ENCODE peak calls at places on chromosome 1, in seven cellular contexts. U, H, Q, N, V, I and J are unnamed samples.

GRCh38 chr1:202815120-202815519 is 4.4 kb downstream of the PCAT6 start:
- DNase-seq in N (no peak), I (no peak), V (no peak), U (no peak), Q (no peak), H (no peak), J (no peak)

GRCh38 chr1:55702064-55702463 is 486.9 kb upstream of the USP24 start:
- DNase-seq in N (no peak), Q (no peak), V (no peak), U (peak; percentile 65), I (no peak), H (no peak), J (no peak)

GRCh38 chr1:25996966-25997758 is 701 bp downstream of the PAFAH2 start:
- DNase-seq in N (no peak), V (no peak), H (peak; percentile 15), Q (peak; percentile 70), U (peak; percentile 84), I (no peak), J (no peak)

GRCh38 chr1:228830954-228831481 is 95.7 kb downstream of the RHOU start:
- DNase-seq in N (peak; percentile 79), H (peak; percentile 46), I (no peak), Q (no peak), V (no peak), U (peak; percentile 64), J (peak; percentile 69)

GRCh38 chr1:93814795-93815737 is 63.9 kb downstream of the DNTTIP2 start:
- DNase-seq in H (no peak), I (no peak), U (peak; percentile 41), N (peak; percentile 71), Q (no peak), V (no peak), J (no peak)

GRCh38 chr1:201648066-201648910 is 109.4 kb downstream of the NAV1 start:
- DNase-seq in Q (peak; percentile 27), N (peak; percentile 55), I (peak; percentile 80), V (no peak), H (no peak), U (peak; percentile 68), J (no peak)

GRCh38 chr1:171740987-171741871 is 636 bp downstream of the VAMP4 start:
- DNase-seq in I (peak; percentile 53), N (peak; percentile 9), Q (peak; percentile 42), V (no peak), H (peak; percentile 30), U (peak; percentile 44), J (no peak)

GRCh38 chr1:79797487-79797886 is 791.0 kb upstream of the ADGRL4 start:
- DNase-seq in I (no peak), H (no peak), U (no peak), Q (no peak), N (no peak), V (no peak), J (no peak)

GRCh38 chr1:204085876-204086275 is 13.0 kb downstream of the SOX13 start:
- DNase-seq in Q (no peak), I (no peak), V (no peak), U (no peak), N (no peak), H (no peak), J (no peak)

GRCh38 chr1:204081791-204082513 is 9.0 kb downstream of the SOX13 start:
- DNase-seq in N (no peak), Q (no peak), V (no peak), H (no peak), I (no peak), U (no peak), J (no peak)

GRCh38 chr1:204087181-204087892 is 14.4 kb downstream of the SOX13 start:
- DNase-seq in V (no peak), H (no peak), N (no peak), I (no peak), Q (no peak), U (no peak), J (no peak)

GRCh38 chr1:204083491-204083890 is 10.6 kb downstream of the SOX13 start:
- DNase-seq in I (no peak), V (no peak), Q (no peak), H (no peak), U (no peak), N (no peak), J (no peak)

DNA sequence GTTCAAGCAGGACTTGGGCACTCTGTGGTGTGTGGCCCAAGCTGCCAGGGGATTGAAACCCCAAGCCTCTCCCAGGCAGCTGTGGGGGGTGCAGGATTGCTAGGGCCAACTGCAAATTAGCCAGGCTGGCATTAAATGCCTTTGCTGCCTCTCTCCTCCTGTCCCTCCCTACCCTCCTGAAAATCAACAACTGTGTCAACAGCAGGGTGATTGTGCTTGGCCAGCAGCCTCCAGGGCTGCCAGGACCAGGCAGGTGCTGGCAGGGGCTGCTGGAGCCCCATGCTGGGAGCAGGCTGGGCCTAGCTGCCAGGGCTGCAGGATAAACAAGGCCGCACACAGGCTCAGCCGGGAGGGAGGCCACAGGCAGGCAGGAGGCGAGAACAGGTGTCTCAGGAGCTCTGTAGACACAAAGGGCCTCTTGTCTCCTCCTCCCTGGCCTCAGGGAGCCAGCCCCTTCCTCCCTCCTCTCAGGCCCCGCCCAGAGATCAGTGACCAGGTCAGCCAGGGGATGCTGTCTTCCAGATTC is 11.4 kb downstream of the SOX13 start:
- DNase-seq in N (no peak), V (no peak), H (no peak), Q (peak; percentile 47), U (no peak), I (no peak), J (no peak)
- H3K4me3 ChIP-seq in N (no peak overlapping the region), V (no peak overlapping the region), H (no peak overlapping the region), Q (no peak overlapping the region), U (no peak overlapping the region), I (no peak overlapping the region), J (no peak overlapping the region)

DNA sequence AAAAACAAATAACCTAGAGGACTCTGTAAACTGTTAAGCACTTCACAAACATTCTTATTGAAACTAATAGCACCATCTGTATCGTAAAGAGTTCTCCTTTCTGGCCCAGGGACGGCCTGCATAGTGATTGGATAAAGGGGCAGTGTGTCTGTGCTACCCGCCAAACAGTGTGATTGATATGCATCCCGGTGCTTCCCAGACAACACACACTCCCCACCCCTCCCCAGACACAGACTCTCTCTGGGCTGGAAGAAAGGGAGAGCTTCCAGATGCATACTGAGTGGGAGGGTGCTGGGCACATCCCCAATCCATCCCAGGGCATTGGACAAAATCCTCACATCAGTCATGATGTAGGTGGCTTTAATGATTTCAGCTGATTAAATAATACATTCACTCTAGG is 3.7 kb downstream of the HSD11B1 start:
- DNase-seq in H (no peak), I (no peak), V (no peak), N (no peak), U (no peak), Q (no peak), J (no peak)
- TF ChIP-seq CTCF in H (no peak), I (no peak), V (no peak), N (no peak), U (no peak), Q (no peak), J (no peak)

DNA sequence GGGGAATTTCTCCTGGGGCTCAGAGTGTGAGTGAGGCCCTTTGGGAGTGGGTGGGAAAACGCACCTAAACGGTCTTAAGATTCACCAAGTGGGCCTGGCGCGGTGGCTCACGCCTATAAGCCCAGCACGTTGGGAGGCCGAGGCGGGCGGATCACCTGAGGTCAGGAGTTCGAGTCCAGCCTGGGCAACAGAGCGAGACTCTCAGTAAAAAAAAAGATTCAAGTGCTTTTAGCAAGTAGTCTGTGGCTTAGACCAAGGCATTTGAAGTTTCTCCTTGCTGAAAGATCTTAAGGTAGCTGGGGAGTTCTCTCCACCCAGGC is 1.4 kb downstream of the RPS8 start:
- DNase-seq in H (no peak), U (no peak), Q (no peak), V (no peak), I (no peak), N (no peak), J (no peak)
- H3K36me3 ChIP-seq in H (peaks cover 26% of the 10 kb centered on the region), U (peaks cover 28% of the 10 kb centered on the region), Q (no peaks in the 10 kb centered on the region), V (peaks cover 45% of the 10 kb centered on the region), I (peaks cover 54% of the 10 kb centered on the region), N (peaks cover 27% of the 10 kb centered on the region), J (peaks cover 1% of the 10 kb centered on the region)

GRCh38 chr1:22321917-22322316 is 129.7 kb upstream of the ZBTB40 start:
- DNase-seq in I (no peak), Q (no peak), U (no peak), V (no peak), H (no peak), N (no peak), J (no peak)

GRCh38 chr1:22325531-22326371 is 125.9 kb upstream of the ZBTB40 start:
- DNase-seq in Q (peak; percentile 16), H (no peak), N (no peak), V (no peak), U (no peak), I (no peak), J (no peak)

GRCh38 chr1:22323846-22324504 is 127.7 kb upstream of the ZBTB40 start:
- DNase-seq in Q (no peak), H (no peak), I (no peak), U (no peak), V (no peak), N (no peak), J (no peak)

GRCh38 chr1:22320703-22321344 is 130.8 kb upstream of the ZBTB40 start:
- DNase-seq in U (no peak), H (no peak), I (no peak), Q (no peak), N (no peak), V (no peak), J (no peak)

DNA sequence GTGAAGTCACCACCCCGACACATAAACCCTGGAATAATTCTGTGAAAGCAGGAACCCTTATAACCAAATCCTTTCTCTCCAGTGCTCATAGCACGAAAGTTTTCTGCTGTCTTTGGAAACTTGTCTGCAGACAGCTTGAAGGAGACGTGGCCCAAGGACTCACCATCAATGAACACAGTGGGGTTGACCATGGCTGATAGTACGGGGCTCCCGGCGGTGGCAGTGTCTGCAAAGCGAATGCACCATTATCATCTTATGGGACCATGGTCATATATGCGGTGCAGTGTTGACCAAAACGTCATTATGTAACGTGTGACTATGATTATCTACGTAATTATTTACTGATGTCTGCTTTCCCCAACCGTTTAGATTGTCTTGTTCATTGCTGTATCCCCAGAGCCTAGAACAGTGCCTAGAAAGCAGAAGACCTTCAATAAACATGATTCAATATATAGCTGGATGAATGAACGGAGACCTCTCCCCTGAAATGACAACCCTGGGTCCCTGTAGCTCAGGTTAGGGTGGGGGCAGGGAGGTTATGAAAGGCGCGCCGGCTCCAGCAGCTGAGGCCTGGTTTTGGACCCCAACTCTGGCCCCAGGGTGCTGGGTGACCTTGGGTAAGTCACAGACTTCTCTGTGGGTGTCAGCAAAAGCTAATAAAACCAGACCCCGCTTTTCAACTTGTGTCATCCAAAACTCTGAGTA is 128.4 kb upstream of the ZBTB40 start:
- DNase-seq in H (no peak), I (no peak), U (no peak), V (no peak), Q (no peak), N (no peak), J (no peak)
- H3K4me3 ChIP-seq in H (no peak overlapping the region), I (no peak overlapping the region), U (no peak overlapping the region), V (no peak overlapping the region), Q (no peak overlapping the region), N (no peak overlapping the region), J (no peak overlapping the region)

DNA sequence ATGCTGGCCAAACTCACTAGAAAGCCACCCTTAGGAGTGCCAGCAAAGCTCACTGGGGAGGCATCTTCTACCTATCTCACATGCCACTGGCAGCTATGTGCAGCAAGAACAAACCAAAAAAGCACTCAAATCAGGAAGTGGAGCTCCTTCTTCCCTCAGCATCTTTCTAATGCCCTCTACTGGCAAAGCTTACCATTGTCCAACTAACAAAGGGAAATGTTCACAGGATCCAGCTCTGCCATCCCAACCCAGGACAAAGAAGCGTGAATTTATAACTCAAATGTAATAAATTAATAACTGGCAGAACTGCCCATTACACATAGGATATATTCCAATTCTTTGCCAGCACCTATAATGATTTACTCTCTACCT is 38.9 kb downstream of the LEPR start:
- DNase-seq in N (no peak), I (no peak), V (no peak), H (peak; percentile 4), Q (peak; percentile 24), U (peak; percentile 64), J (no peak)
- TF ChIP-seq CTCF in N (peak; percentile 49), I (peak; percentile 44), V (peak; percentile 18), H (peak; percentile 57), Q (peak; percentile 17), U (peak; percentile 71), J (peak; percentile 62)